ENCODE peak calls at places on chromosomes 7 and 10, in six cellular contexts. N, R, J, M, Q and X are unnamed samples.

GRCh38 chr10:47206449-47207279 is 93.3 kb upstream of the GDF10 start:
- DNase-seq in N (no peak), R (no peak), J (no peak), M (no peak), Q (no peak), X (peak)

GRCh38 chr10:70607936-70608335 is 5.4 kb upstream of the PRF1 start:
- DNase-seq in N (no peak), R (no peak), J (no peak), M (no peak), Q (no peak), X (no peak)

GRCh38 chr10:17029581-17030271 is 99.9 kb downstream of the CUBN start:
- DNase-seq in N (peak), R (peak), J (no peak), M (no peak), Q (peak), X (peak)

GRCh38 chr10:99005254-99005653 is 230.4 kb downstream of the HPSE2 start:
- DNase-seq in N (no peak), R (no peak), J (no peak), M (no peak), Q (no peak), X (no peak)

GRCh38 chr7:47198159-47198558 is 383.8 kb downstream of the TNS3 start:
- DNase-seq in N (no peak), R (no peak), J (no peak), M (no peak), Q (no peak), X (no peak)

GRCh38 chr7:151754142-151754590 is 122.7 kb downstream of the PRKAG2 start:
- DNase-seq in N (no peak), R (peak), J (peak), M (peak), Q (peak), X (no peak)

GRCh38 chr7:105752671-105753275 is 123.6 kb downstream of the ATXN7L1 start:
- DNase-seq in N (no peak), R (no peak), J (no peak), M (no peak), Q (no peak), X (no peak)

GRCh38 chr10:79136227-79137005 is 67.7 kb downstream of the ZMIZ1 start:
- DNase-seq in N (no peak), R (no peak), J (no peak), M (no peak), Q (no peak), X (no peak)

GRCh38 chr7:68964060-68964459 is 634.2 kb upstream of the AUTS2 start:
- DNase-seq in N (no peak), R (no peak), J (no peak), M (no peak), Q (no peak), X (no peak)